ENCODE peak calls at places on chromosomes 16 and 17, in four cellular contexts. V is neuronal stem cell, K is IMR-90, P is H1. L is an unnamed sample. For H3K27me3, the result is how much of the 10 kb centered on the place peaks cover.

GRCh38 chr17:28416703-28417311 is 10.8 kb upstream of the SLC46A1 start:
- DNase-seq in K (peak), V (peak), P (peak), L (peak)

GRCh38 chr17:72591500-72592241 is 470.9 kb downstream of the SOX9 start:
- DNase-seq in V (peak), P (peak), K (no peak), L (peak)

GRCh38 chr16:1981972-1982574 is 804 bp upstream of the NOXO1 start:
- DNase-seq in V (no peak), P (no peak), K (no peak), L (no peak)

GRCh38 chr17:72421128-72422092 is 300.6 kb downstream of the SOX9 start:
- DNase-seq in V (no peak), P (no peak), K (peak), L (peak)

GRCh38 chr17:15894913-15895658 is 49.8 kb upstream of the ADORA2B start:
- DNase-seq in V (no peak), K (no peak), P (no peak), L (no peak)

GRCh38 chr17:48618366-48618896 is 3.3 kb upstream of the HOXB8 start:
- DNase-seq in P (peak), V (peak), K (peak), L (peak)

GRCh38 chr16:29315916-29316517 is 90.5 kb downstream of the NPIPB11 start:
- DNase-seq in K (no peak), V (peak), P (no peak), L (peak)

GRCh38 chr17:64003526-64004121 is 5.5 kb downstream of the PRR29 start:
- DNase-seq in P (peak), V (no peak), K (no peak), L (no peak)

GRCh38 chr16:24776486-24777220 is 47.2 kb downstream of the TNRC6A start:
- DNase-seq in P (no peak), V (no peak), K (peak), L (no peak)

GRCh38 chr17:2101448-2102257 is 46.8 kb downstream of the HIC1 start:
- DNase-seq in V (no peak), K (no peak), P (no peak), L (no peak)

GRCh38 chr17:927611-928461 is 51.7 kb downstream of the NXN start:
- DNase-seq in K (peak), P (no peak), V (no peak), L (peak)

GRCh38 chr16:1530883-1531637 is 2.4 kb upstream of the TMEM204 start:
- DNase-seq in P (no peak), K (peak), V (no peak), L (no peak)

GRCh38 chr16:25855063-25855462 is 163.3 kb downstream of the HS3ST4 start:
- DNase-seq in K (no peak), P (no peak), V (no peak), L (peak)

GRCh38 chr17:77862890-77863813 is 95.4 kb upstream of the TNRC6C start:
- DNase-seq in K (no peak), V (no peak), P (no peak), L (no peak)

GRCh38 chr17:50863221-50863843 is 2.8 kb downstream of the TOB1 start:
- DNase-seq in P (peak), V (no peak), K (no peak), L (peak)

GRCh38 chr17:11303773-11304394 is 62.9 kb downstream of the SHISA6 start:
- DNase-seq in V (no peak), K (no peak), P (no peak), L (no peak)

GRCh38 chr17:43983515-43984411 is 20.7 kb upstream of the NAGS start:
- DNase-seq in K (no peak), P (peak), V (no peak), L (peak)

GRCh38 chr17:10737168-10737622 is 7.4 kb upstream of the TMEM220 start:
- DNase-seq in K (peak), V (no peak), P (peak), L (peak)

GRCh38 chr16:84462296-84463210 is 41.9 kb downstream of the MEAK7 start:
- DNase-seq in K (no peak), V (no peak), P (no peak), L (no peak)

GRCh38 chr16:27427538-27427937 is 25.6 kb downstream of the IL21R start:
- DNase-seq in K (no peak), V (no peak), P (no peak), L (no peak)

GRCh38 chr17:78789663-78790181 is 7.6 kb upstream of the CYTH1 start:
- DNase-seq in V (no peak), P (no peak), K (peak), L (no peak)

GRCh38 chr17:21003007-21003621 is 39.7 kb downstream of the USP22 start:
- DNase-seq in P (no peak), K (no peak), V (no peak), L (no peak)

GRCh38 chr17:79003661-79004411 is 5.7 kb downstream of the CANT1 start:
- DNase-seq in P (no peak), V (no peak), K (no peak), L (peak)

GRCh38 chr17:81841866-81842265 is 7.0 kb upstream of the PPP1R27 start:
- DNase-seq in P (no peak), V (no peak), K (no peak), L (no peak)
- H3K4me3 ChIP-seq in P (no peak), V (no peak), K (no peak), L (no peak)

GRCh38 chr17:7137182-7137943 is 22.7 kb upstream of the ASGR2 start:
- DNase-seq in P (no peak), V (no peak), K (no peak), L (no peak)
- H3K27me3 ChIP-seq in P (under half), V (under half), K (under half), L (under half)

DNA sequence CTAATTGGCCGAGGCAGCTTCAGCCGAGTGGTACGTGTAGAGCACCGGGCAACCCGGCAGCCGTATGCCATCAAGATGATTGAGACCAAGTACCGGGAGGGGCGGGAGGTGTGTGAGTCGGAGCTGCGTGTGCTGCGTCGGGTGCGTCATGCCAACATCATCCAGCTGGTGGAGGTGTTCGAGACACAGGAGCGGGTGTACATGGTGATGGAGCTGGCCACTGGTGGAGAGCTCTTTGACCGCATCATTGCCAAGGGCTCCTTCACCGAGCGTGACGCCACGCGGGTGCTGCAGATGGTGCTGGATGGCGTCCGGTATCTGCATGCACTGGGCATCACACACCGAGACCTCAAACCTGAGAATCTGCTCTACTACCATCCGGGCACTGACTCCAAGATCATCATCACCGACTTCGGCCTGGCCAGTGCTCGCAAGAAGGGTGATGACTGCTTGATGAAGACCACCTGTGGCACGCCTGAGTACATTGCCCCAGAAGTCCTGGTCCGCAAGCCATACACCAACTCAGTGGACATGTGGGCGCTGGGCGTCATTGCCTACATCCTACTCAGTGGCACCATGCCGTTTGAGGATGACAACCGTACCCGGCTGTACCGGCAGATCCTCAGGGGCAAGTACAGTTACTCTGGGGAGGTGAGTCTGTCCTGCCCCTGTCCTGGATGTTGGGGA is 16.1 kb downstream of the PSKH1 start:
- DNase-seq in V (no peak), P (no peak), K (no peak), L (no peak)
- H2AK5ac ChIP-seq in V (no peak), P (no peak), K (no peak), L (no peak)

GRCh38 chr16:85637061-85637807 is 24.1 kb downstream of the GSE1 start:
- DNase-seq in V (no peak), K (no peak), P (no peak), L (no peak)
- H3K4me3 ChIP-seq in V (no peak), K (no peak), P (no peak), L (no peak)

GRCh38 chr17:81960130-81960958 is 643 bp downstream of the NOTUM start:
- DNase-seq in K (no peak), P (peak), V (no peak), L (peak)

GRCh38 chr17:81959362-81960129 is 1.4 kb downstream of the NOTUM start:
- DNase-seq in K (peak), V (no peak), P (peak), L (peak)

GRCh38 chr17:81962499-81963441 is 1.8 kb upstream of the NOTUM start:
- DNase-seq in V (no peak), K (no peak), P (no peak), L (no peak)

GRCh38 chr17:81961087-81961514 is at the start of gene NOTUM:
- DNase-seq in P (peak), K (peak), V (no peak), L (peak)

DNA sequence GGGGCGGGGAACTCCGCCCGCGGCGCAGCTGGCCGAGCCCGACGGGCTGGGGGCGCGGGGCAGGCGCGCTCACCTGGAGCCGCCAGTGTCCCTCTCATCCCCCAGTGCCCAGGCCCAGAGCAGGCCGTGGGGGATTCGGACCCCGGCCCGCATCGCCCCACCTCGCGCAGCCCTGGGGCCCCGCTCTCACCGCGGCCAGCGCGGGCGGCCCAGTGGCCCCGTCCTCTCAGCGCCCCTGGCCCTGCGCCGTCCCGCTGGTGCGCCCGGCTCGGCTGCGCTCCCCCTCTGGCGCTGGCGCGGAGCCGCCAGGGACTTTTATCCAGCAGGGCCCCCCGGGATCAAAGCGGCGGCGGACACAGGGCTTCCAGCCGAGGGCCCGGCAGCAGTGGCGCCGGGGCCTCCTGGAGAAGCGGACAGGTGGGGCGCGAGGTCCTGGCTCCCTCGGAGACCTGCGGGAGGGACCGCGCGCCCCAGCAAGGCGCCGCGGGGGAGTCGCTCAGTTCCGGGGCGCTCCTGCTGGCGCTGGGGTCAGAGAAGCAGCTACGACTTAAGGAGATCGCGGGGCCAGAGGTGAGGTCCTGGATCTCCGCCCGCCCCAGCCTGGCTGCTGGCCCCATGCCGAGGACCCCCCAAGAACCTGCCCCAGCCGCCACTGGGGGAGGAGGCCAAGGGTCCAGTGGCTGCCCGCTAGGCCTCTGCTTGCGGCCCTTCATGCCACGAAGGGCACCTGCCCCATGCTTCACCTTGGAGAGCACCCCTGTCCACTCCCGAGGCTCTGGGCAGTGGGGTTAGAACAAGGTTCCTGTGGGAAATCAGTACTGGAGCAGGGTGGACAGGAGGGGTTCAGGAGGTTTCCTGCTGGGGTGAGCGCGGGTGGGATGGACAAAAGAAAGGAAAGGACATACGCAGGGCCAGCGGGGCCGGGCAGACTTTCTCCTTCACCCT is 839 bp upstream of the NOTUM start:
- DNase-seq in K (no peak), V (no peak), P (peak), L (no peak)
- H3K27me3 ChIP-seq in K (half or more), V (half or more), P (half or more), L (under half)

GRCh38 chr16:4679854-4680636 is 13.3 kb upstream of the NUDT16L1 start:
- DNase-seq in V (no peak), P (no peak), K (peak), L (no peak)
- H2AK5ac ChIP-seq in V (no peak), P (no peak), K (peak), L (no peak)

GRCh38 chr16:31536804-31537361 is 9.2 kb downstream of the AHSP start:
- DNase-seq in K (no peak), V (no peak), P (no peak), L (no peak)
- H3K4me3 ChIP-seq in K (no peak), V (no peak), P (peak), L (no peak)